ENCODE peak calls at places on chromosomes 4 and X, in eight cellular contexts. X is naive thymus-derived CD4-positive, alpha-beta T cell; S is fibroblast of lung; M is upper lobe of left lung; H is mammary epithelial cell; E is sigmoid colon; V is CD8-positive, alpha-beta T cell; J is GM23248. A is an unnamed sample. For H3K9me3, the result is how much of the 10 kb centered on the place peaks cover.

GRCh38 chr4:132642196-132642817 is 506.8 kb upstream of the PCDH10 start:
- DNase-seq in E (no peak), S (peak), X (no peak), J (peak), M (no peak), V (no peak), H (peak), A (no peak)

GRCh38 chrX:20252392-20253231 is 14.1 kb downstream of the RPS6KA3 start:
- DNase-seq in M (no peak), J (peak), E (peak), V (peak), S (peak), H (peak), X (peak), A (peak)

GRCh38 chrX:2928127-2928582 is 984 bp downstream of the ARSD start:
- DNase-seq in M (peak), H (no peak), E (peak), V (no peak), J (peak), S (peak), X (no peak), A (no peak)

GRCh38 chrX:142978130-142978684 is 47.5 kb upstream of the SPANXN4 start:
- DNase-seq in S (no peak), E (no peak), X (no peak), M (no peak), H (no peak), J (no peak), V (no peak), A (no peak)

GRCh38 chr4:94743838-94744237 is 13.9 kb upstream of the BMPR1B start:
- DNase-seq in V (no peak), H (no peak), E (no peak), J (no peak), S (no peak), X (no peak), M (no peak), A (no peak)

GRCh38 chr4:187451776-187452175 is 543.8 kb upstream of the ZFP42 start:
- DNase-seq in M (no peak), X (no peak), V (no peak), H (no peak), J (no peak), E (no peak), S (no peak), A (no peak)

GRCh38 chr4:113394730-113395530 is 345.5 kb downstream of the ANK2 start:
- DNase-seq in J (peak), E (peak), V (peak), H (peak), S (peak), M (no peak), X (peak), A (peak)

GRCh38 chr4:53702334-53703266 is 111.3 kb upstream of the LNX1 start:
- DNase-seq in H (peak), E (peak), X (no peak), S (peak), M (peak), V (no peak), J (peak), A (no peak)

GRCh38 chr4:41620594-41621256 is 82.8 kb downstream of the LIMCH1 start:
- DNase-seq in S (no peak), J (no peak), M (peak), V (no peak), E (no peak), X (no peak), H (no peak), A (no peak)

GRCh38 chr4:11632015-11632414 is 203.3 kb upstream of the HS3ST1 start:
- DNase-seq in H (peak), V (no peak), E (no peak), S (no peak), X (no peak), J (no peak), M (no peak), A (no peak)
- H3K9me3 ChIP-seq in H (under half), V (under half), E (under half), S (under half), X (under half), J (under half), M (under half), A (under half)

GRCh38 chrX:55486736-55487135 is 2.9 kb downstream of the USP51 start:
- DNase-seq in E (peak), V (no peak), S (peak), M (no peak), X (no peak), J (peak), H (peak), A (no peak)

GRCh38 chrX:55487143-55487542 is 2.5 kb downstream of the USP51 start:
- DNase-seq in S (no peak), X (no peak), V (no peak), M (no peak), H (no peak), J (no peak), E (no peak), A (no peak)

GRCh38 chrX:55488268-55488558 is 1.4 kb downstream of the USP51 start:
- DNase-seq in H (no peak), S (no peak), V (no peak), E (no peak), J (no peak), X (no peak), M (no peak), A (no peak)

GRCh38 chrX:55488559-55489314 is 911 bp downstream of the USP51 start:
- DNase-seq in M (peak), X (peak), E (peak), S (peak), V (peak), H (no peak), J (peak), A (peak)

GRCh38 chrX:55484948-55485347 is 4.7 kb downstream of the USP51 start:
- DNase-seq in H (no peak), V (no peak), M (no peak), E (no peak), X (no peak), S (no peak), J (no peak), A (no peak)
- H3K9me3 ChIP-seq in H (under half), V (under half), M (under half), E (under half), X (under half), S (under half), J (under half), A (under half)

DNA sequence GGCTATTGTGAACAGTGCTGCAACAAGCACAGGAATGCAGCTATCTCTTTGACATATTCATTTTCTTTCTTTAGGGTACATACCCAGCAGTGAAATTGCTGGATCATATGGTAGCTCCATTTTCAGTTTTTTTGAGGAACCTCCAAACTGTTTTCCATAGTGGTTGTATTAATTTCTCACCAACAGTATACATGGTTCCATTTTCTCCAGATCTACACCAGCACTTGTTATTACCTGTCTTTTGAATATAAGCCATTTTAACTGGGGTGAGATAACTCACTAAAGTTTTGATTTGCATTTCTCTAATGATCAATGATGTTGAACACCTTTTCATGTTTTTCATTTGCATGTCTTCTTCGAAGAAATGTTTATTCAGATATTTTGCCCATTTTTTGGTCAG is 241.1 kb upstream of the AGTR2 start:
- DNase-seq in S (no peak), E (no peak), J (no peak), X (no peak), M (no peak), H (no peak), V (no peak), A (no peak)
- H3K9me3 ChIP-seq in S (under half), E (under half), J (under half), X (under half), M (under half), H (under half), V (under half), A (under half)

GRCh38 chr4:8909548-8909947 is 37.9 kb upstream of the HMX1 start:
- DNase-seq in V (no peak), M (no peak), S (no peak), J (peak), X (no peak), E (no peak), H (no peak), A (no peak)
- H3K9me3 ChIP-seq in V (under half), M (under half), S (under half), J (under half), X (under half), E (under half), H (under half), A (under half)

DNA sequence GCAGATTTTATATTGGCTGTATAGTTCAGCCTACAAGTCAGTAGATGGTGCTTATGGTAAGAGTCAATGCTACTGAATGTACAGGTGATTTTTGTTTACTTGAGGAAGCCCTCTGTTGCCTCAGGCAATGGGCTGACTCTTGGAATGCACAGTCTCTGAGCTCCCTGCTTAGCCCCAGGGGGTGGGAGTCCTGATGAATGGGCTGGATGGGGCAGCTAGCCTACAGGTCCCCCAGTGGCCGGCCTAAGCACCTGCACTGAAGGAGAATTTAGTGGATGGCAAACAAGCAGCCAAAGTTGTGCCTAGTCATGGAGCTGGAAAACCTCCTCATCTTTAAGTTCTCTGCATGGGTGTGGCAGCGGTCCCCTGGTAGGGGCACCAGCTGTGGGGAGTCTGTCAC is 101.8 kb upstream of the CXorf51B start:
- DNase-seq in S (no peak), X (no peak), J (no peak), V (no peak), E (no peak), M (no peak), H (no peak), A (no peak)
- H3K9me3 ChIP-seq in S (under half), X (under half), J (under half), V (under half), E (under half), M (under half), H (under half), A (under half)

GRCh38 chrX:37722595-37722994 is 37.0 kb downstream of the XK start:
- DNase-seq in M (no peak), E (no peak), H (no peak), J (no peak), S (no peak), V (no peak), X (no peak), A (no peak)
- H3K9me3 ChIP-seq in M (under half), E (under half), H (under half), J (under half), S (under half), V (under half), X (under half), A (under half)

DNA sequence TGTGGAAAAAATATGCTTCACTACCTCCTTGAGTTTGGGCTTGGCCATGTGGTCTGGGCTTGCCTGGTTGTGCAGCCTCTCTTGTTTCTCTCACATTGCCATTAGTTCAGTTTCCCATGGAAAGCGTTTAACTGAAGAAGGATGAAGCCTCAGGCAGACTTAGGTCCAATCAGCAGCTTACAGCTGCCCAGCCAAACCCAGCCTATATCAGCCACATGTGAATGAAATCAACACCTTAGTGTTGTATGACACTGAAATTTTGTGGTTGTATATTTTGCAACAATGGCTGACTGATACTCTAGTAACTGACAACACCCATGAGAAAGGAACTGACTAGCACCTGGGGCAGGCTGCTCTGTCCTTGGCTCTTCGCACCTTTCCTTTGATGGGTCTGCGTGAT is 81.2 kb downstream of the KLF8 start:
- DNase-seq in E (no peak), X (no peak), J (no peak), H (peak), S (no peak), V (no peak), M (no peak), A (no peak)
- H3K9me3 ChIP-seq in E (under half), X (under half), J (under half), H (under half), S (under half), V (under half), M (under half), A (under half)

DNA sequence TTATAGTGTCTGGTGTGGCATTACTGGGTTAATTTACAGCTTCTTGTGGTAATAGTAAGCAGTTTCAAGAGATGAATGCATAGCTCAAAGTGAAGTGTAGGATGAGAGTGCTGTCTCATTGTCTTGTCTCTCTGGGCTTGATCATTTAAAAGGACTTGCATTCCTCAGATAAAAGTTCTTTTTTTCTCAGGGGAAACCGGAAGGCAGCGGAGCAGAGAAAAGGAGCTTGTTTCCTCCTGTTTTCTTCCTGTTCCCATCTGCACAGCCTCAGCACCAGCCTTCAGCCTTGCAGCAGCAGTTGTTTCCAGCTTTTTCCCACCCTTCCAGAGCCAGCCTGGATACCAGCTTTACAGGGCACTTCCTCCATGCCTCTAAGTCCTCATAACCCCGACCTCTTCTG is 61.4 kb upstream of the LGI2 start:
- DNase-seq in V (no peak), S (no peak), J (no peak), X (no peak), M (no peak), H (no peak), E (no peak), A (no peak)
- H3K9me3 ChIP-seq in V (under half), S (under half), J (under half), X (under half), M (under half), H (under half), E (under half), A (under half)

DNA sequence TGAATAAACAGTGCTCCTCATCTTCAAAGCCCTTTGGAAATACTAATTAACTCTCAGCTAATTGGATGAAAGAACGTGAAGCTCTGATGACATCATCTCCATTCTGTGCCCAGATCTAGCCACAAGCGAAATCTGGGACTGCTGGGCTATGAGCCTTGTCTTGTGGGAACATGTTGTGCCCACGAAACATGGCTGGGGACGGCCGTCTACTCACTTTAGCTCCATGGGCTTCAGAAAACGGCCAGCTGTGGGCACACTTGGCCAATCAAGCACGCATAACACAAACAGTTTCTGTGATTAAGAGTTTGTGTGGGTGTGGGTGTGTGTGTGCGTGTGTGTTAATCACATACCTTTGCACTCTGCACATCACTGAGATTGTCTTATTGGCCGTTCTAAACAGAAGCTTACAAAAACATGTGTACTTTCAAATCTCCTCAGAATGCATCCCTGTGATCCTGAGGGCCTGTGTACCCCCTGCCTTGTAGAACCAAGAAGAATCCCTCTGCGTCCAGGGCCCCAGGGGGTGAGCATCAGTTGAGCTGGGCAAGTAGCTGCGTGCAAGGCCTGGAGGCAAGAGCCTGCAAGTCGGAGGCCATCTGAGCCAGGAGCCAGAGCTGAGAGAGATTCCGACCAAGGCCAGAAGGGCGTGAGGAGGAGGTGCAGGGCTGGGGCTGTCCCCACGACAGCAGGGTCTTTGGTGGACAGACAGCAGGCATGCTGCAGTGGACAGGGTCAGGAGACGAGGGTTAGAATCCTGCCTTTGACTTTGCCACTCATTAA is 18.7 kb upstream of the ZNF185 start:
- DNase-seq in S (peak), X (no peak), J (no peak), M (no peak), E (no peak), H (peak), V (no peak), A (no peak)
- H3K9me3 ChIP-seq in S (under half), X (under half), J (under half), M (under half), E (under half), H (under half), V (under half), A (under half)

GRCh38 chrX:148662014-148662413 is 161.6 kb downstream of the AFF2 start:
- DNase-seq in J (no peak), H (no peak), S (no peak), V (no peak), X (no peak), E (no peak), M (no peak), A (no peak)
- H3K9me3 ChIP-seq in J (under half), H (under half), S (under half), V (under half), X (under half), E (under half), M (under half), A (under half)